ENCODE peak calls at places on chromosomes 12 and 14, in eight cellular contexts. V is sigmoid colon, Q is aorta, R is PC-3, O is AG10803, B is AG04450, Y is tibial artery, J is upper lobe of right lung. H is an unnamed sample.

GRCh38 chr12:91959220-91959619 is 186.4 kb downstream of the BTG1 start:
- DNase-seq in Y (no peak), R (no peak), V (no peak), J (no peak), Q (peak), O (no peak), B (no peak), H (no peak)

GRCh38 chr14:100386121-100386520 is 63.0 kb downstream of the SLC25A47 start:
- DNase-seq in Q (no peak), B (no peak), O (no peak), R (no peak), J (no peak), V (no peak), Y (no peak), H (no peak)

GRCh38 chr12:130832561-130833209 is 6.4 kb downstream of the STX2 start:
- DNase-seq in Q (no peak), J (no peak), R (peak), O (peak), V (no peak), Y (no peak), B (no peak), H (peak)

GRCh38 chr14:31439554-31439953 is 17.8 kb downstream of the DTD2 start:
- DNase-seq in J (no peak), B (no peak), Y (no peak), R (no peak), Q (no peak), V (no peak), O (peak), H (no peak)

GRCh38 chr14:73662439-73663056 is 17.8 kb downstream of the DNAL1 start:
- DNase-seq in V (no peak), R (peak), B (peak), Y (peak), O (peak), Q (no peak), J (no peak), H (peak)

GRCh38 chr14:99133563-99134332 is 138.2 kb downstream of the BCL11B start:
- DNase-seq in B (no peak), Y (peak), O (no peak), R (no peak), Q (no peak), J (peak), V (peak), H (no peak)

GRCh38 chr14:63614964-63615363 is 26.7 kb downstream of the WDR89 start:
- DNase-seq in B (no peak), O (peak), Q (no peak), V (no peak), Y (no peak), R (peak), J (no peak), H (peak)

GRCh38 chr12:125140239-125140917 is 75.1 kb downstream of the AACS start:
- DNase-seq in B (no peak), Q (no peak), O (peak), Y (no peak), J (no peak), V (no peak), R (peak), H (peak)

GRCh38 chr12:1611775-1612174 is 17.3 kb upstream of the WNT5B start:
- DNase-seq in V (no peak), B (peak), Y (no peak), R (no peak), Q (no peak), O (peak), J (no peak), H (peak)

GRCh38 chr14:100834441-100835277 is 8.7 kb downstream of the MEG3 start:
- DNase-seq in Q (peak), B (no peak), Y (no peak), R (no peak), J (no peak), O (no peak), V (no peak), H (no peak)

GRCh38 chr14:89720741-89721315 is 233.7 kb downstream of the EFCAB11 start:
- DNase-seq in Y (peak), J (peak), B (no peak), R (no peak), Q (no peak), O (no peak), V (no peak), H (no peak)

GRCh38 chr12:91866566-91866965 is 279.1 kb downstream of the BTG1 start:
- DNase-seq in O (no peak), V (no peak), B (no peak), J (no peak), R (no peak), Y (no peak), Q (no peak), H (no peak)

GRCh38 chr12:19113464-19113863 is 16.1 kb upstream of the PLEKHA5 start:
- DNase-seq in R (no peak), J (no peak), Q (no peak), O (no peak), V (no peak), B (no peak), Y (no peak), H (no peak)

GRCh38 chr12:98998697-98999299 is 353.7 kb downstream of the APAF1 start:
- DNase-seq in Q (no peak), V (no peak), J (no peak), Y (no peak), B (no peak), O (peak), R (peak), H (peak)

GRCh38 chr12:57011438-57012424 is 4.6 kb downstream of the TAC3 start:
- DNase-seq in Q (no peak), Y (no peak), V (peak), B (no peak), R (no peak), J (no peak), O (no peak), H (no peak)

GRCh38 chr12:85301054-85301453 is 21.0 kb downstream of the ALX1 start:
- DNase-seq in B (no peak), J (no peak), V (no peak), O (no peak), Y (no peak), Q (no peak), R (no peak), H (no peak)

GRCh38 chr12:20220339-20220738 is 148.0 kb upstream of the PDE3A start:
- DNase-seq in Y (no peak), Q (no peak), J (no peak), V (no peak), O (peak), B (no peak), R (peak), H (peak)

GRCh38 chr14:32808574-32809098 is 130.0 kb upstream of the NPAS3 start:
- DNase-seq in Q (no peak), J (no peak), B (no peak), R (peak), Y (no peak), O (peak), V (no peak), H (peak)

GRCh38 chr14:55384536-55384935 is 27.1 kb downstream of the ATG14 start:
- DNase-seq in Q (no peak), V (no peak), B (no peak), Y (no peak), R (no peak), J (no peak), O (no peak), H (no peak)

GRCh38 chr12:80064951-80065350 is 34.4 kb upstream of the OTOGL start:
- DNase-seq in R (no peak), J (no peak), B (no peak), Q (no peak), Y (no peak), O (no peak), V (no peak), H (no peak)

GRCh38 chr12:54683388-54683787 is 35.2 kb upstream of the DCD start:
- DNase-seq in B (no peak), O (no peak), R (no peak), J (no peak), V (no peak), Y (no peak), Q (no peak), H (no peak)

GRCh38 chr12:57268264-57268663 is 17.3 kb upstream of the STAC3 start:
- DNase-seq in Y (no peak), V (no peak), O (no peak), Q (no peak), B (no peak), R (peak), J (no peak), H (peak)

GRCh38 chr14:20400965-20401593 is 12.2 kb downstream of the TEP1 start:
- DNase-seq in B (no peak), J (no peak), V (no peak), Y (no peak), O (no peak), Q (no peak), R (peak), H (peak)

GRCh38 chr12:47652491-47653234 is 53.2 kb downstream of the RPAP3 start:
- DNase-seq in J (no peak), B (no peak), Q (no peak), R (no peak), O (no peak), Y (peak), V (no peak), H (no peak)

GRCh38 chr14:90191154-90191553 is 65.2 kb upstream of the PSMC1 start:
- DNase-seq in Q (no peak), R (no peak), V (no peak), Y (no peak), O (no peak), B (no peak), J (no peak), H (no peak)

GRCh38 chr14:94945615-94946014 is 175.7 kb upstream of the GSC start:
- DNase-seq in R (no peak), B (no peak), Y (no peak), J (no peak), V (no peak), Q (no peak), O (no peak), H (no peak)

GRCh38 chr12:98259667-98260066 is 255.7 kb upstream of the TMPO start:
- DNase-seq in R (no peak), V (no peak), J (no peak), Y (no peak), Q (no peak), O (no peak), B (no peak), H (no peak)

GRCh38 chr14:70107309-70107708 is 81.4 kb downstream of the SLC8A3 start:
- DNase-seq in Q (no peak), B (no peak), O (no peak), V (no peak), Y (no peak), J (no peak), R (no peak), H (no peak)

GRCh38 chr14:51554953-51555352 is 96.8 kb upstream of the FRMD6 start:
- DNase-seq in R (peak), B (no peak), V (no peak), Y (no peak), O (peak), Q (no peak), J (no peak), H (peak)

GRCh38 chr14:60998617-60999016 is 17.6 kb downstream of the SLC38A6 start:
- DNase-seq in R (no peak), Y (no peak), O (no peak), B (no peak), Q (no peak), V (no peak), J (no peak), H (no peak)

GRCh38 chr14:55605793-55606192 is 25.8 kb downstream of the KTN1 start:
- DNase-seq in V (no peak), Y (no peak), J (no peak), O (peak), Q (no peak), B (no peak), R (peak), H (no peak)

GRCh38 chr14:51939727-51940126 is 49.6 kb upstream of the RTRAF start:
- DNase-seq in O (no peak), Q (no peak), V (no peak), R (no peak), B (no peak), J (no peak), Y (no peak), H (peak)

GRCh38 chr12:54068423-54069070 is 14.9 kb downstream of the HOXC4 start:
- DNase-seq in R (peak), J (no peak), O (peak), Q (no peak), B (no peak), Y (no peak), V (no peak), H (no peak)

GRCh38 chr14:64726585-64726890 is 22.3 kb downstream of the PLEKHG3 start:
- DNase-seq in R (peak), J (peak), Y (no peak), Q (peak), V (peak), O (no peak), B (no peak), H (peak)

GRCh38 chr14:52314521-52315354 is 626 bp downstream of the PTGER2 start:
- DNase-seq in B (no peak), J (peak), Y (no peak), R (no peak), Q (peak), V (no peak), O (peak), H (no peak)

GRCh38 chr12:20044836-20045235 is 323.5 kb upstream of the PDE3A start:
- DNase-seq in J (no peak), V (no peak), B (peak), O (peak), Y (no peak), R (peak), Q (no peak), H (peak)

GRCh38 chr12:55862286-55862685 is 19.6 kb upstream of the MMP19 start:
- DNase-seq in J (no peak), Y (no peak), B (no peak), R (no peak), O (no peak), Q (no peak), V (no peak), H (no peak)

GRCh38 chr14:95529242-95529641 is 5.6 kb upstream of the GLRX5 start:
- DNase-seq in Y (no peak), B (no peak), O (no peak), V (no peak), R (no peak), Q (no peak), J (no peak), H (no peak)

GRCh38 chr12:96056646-96057455 is 21.5 kb upstream of the LTA4H start:
- DNase-seq in R (no peak), J (no peak), Y (no peak), Q (no peak), O (no peak), V (no peak), B (no peak), H (no peak)

GRCh38 chr12:96061864-96062453 is 26.6 kb upstream of the LTA4H start:
- DNase-seq in V (peak), Y (peak), Q (peak), O (peak), R (peak), J (no peak), B (peak), H (peak)

GRCh38 chr12:96061323-96061722 is 25.9 kb upstream of the LTA4H start:
- DNase-seq in B (no peak), J (no peak), Y (no peak), R (no peak), O (no peak), Q (no peak), V (no peak), H (no peak)

GRCh38 chr12:96063046-96063445 is 27.7 kb upstream of the LTA4H start:
- DNase-seq in Y (no peak), Q (no peak), B (no peak), O (peak), J (no peak), R (peak), V (no peak), H (peak)

DNA sequence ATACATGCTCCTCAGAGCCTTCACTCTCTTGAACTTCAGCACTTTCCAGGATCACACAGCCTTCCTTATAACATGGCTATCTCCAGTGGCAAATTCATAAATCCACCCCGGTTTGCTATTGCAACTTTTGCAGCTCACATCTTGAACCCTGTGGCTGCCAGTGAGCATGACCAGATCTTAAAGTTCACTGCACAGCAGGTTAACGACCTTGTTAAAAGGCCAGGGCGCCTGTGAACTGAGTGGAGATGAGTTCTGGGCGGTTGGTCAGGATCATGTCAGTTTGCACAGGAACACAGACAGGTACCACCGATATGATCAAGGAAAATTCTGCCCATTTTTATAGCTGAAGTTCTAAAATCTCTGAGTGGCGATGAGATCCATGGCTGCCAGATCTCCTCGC is 24.7 kb upstream of the LTA4H start:
- DNase-seq in R (no peak), V (no peak), B (no peak), Q (no peak), Y (no peak), O (no peak), J (no peak), H (no peak)
- H3K4me3 ChIP-seq in R (no peak), V (no peak), B (no peak), Q (no peak), Y (no peak), O (no peak), J (no peak), H (no peak)

GRCh38 chr12:7092986-7093460 is 778 bp upstream of the C1R start:
- DNase-seq in R (no peak), O (no peak), B (no peak), Y (peak), J (peak), Q (no peak), V (no peak), H (no peak)

GRCh38 chr12:7091171-7091570 is 1.1 kb downstream of the C1R start:
- DNase-seq in J (peak), Y (no peak), V (no peak), B (no peak), O (no peak), Q (no peak), R (no peak), H (no peak)

GRCh38 chr12:7092229-7092985 is at the start of gene C1R:
- DNase-seq in B (peak), R (peak), Y (peak), O (peak), J (peak), V (peak), Q (peak), H (peak)

GRCh38 chr12:7090222-7090998 is 1.8 kb downstream of the C1R start:
- DNase-seq in R (no peak), B (no peak), V (no peak), Y (no peak), J (no peak), Q (no peak), O (peak), H (peak)

DNA sequence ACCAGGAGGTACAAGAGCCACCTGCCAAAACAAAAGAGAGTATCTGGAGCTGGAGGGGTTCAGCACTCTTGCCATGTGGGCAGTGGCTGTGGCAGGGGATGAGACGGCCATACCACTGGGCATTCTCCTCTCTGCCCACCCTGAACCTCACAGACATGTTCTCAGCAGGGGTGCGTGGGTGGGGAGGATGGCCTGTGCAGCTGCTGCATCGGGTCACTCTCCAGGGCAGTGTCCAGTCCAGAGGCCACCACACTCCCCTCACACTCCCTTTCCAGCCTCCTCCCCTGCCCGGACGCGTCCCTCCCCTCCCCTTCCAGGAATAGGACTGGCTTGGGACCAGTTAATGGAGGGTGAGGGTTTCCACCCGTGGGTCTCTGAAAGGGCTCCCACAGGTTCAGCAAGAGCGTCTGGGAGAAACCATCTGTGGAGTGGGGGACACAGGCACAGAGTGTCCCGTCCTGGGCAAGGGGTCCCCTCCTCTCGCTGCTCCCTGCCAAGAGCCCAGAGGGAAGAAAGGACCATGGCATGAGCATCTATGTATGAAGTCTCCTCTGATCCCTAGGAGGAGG is 501 bp downstream of the C1R start:
- DNase-seq in R (no peak), B (no peak), Y (peak), O (peak), Q (peak), V (peak), J (peak), H (no peak)
- H3K4me3 ChIP-seq in R (peak), B (peak), Y (peak), O (peak), Q (peak), V (peak), J (peak), H (peak)

GRCh38 chr14:104844306-104845032 is 20.6 kb upstream of the CEP170B start:
- DNase-seq in J (peak), B (no peak), V (peak), O (no peak), R (peak), Q (peak), Y (no peak), H (no peak)
- H3K4me3 ChIP-seq in J (peak), B (no peak), V (no peak), O (no peak), R (peak), Q (no peak), Y (peak), H (no peak)

GRCh38 chr12:30643366-30643765 is 52.3 kb downstream of the IPO8 start:
- DNase-seq in V (no peak), B (no peak), Y (no peak), O (no peak), R (peak), J (no peak), Q (no peak), H (peak)

DNA sequence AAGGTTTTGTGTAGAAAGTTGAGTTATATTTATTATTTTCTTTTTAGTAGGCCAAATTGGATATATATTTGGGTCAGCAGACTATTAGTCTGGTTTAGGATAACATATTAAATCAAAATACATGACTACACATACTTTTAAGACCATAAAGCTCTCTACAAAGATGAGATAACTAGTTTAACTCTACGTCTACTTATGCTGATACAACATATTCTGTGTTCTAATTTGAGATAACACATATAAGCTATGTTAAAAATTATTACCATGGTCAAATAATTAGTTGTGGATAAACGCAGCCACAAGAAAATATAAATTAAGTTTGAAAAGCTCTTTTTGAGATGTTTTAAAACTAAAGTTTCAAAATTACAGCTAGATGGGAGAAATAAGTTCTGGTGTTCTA is 55.3 kb downstream of the IPO8 start:
- DNase-seq in B (no peak), R (no peak), Q (no peak), Y (no peak), V (no peak), J (no peak), O (no peak), H (no peak)
- H3K4me3 ChIP-seq in B (no peak), R (no peak), Q (no peak), Y (no peak), V (no peak), J (no peak), O (no peak), H (no peak)

DNA sequence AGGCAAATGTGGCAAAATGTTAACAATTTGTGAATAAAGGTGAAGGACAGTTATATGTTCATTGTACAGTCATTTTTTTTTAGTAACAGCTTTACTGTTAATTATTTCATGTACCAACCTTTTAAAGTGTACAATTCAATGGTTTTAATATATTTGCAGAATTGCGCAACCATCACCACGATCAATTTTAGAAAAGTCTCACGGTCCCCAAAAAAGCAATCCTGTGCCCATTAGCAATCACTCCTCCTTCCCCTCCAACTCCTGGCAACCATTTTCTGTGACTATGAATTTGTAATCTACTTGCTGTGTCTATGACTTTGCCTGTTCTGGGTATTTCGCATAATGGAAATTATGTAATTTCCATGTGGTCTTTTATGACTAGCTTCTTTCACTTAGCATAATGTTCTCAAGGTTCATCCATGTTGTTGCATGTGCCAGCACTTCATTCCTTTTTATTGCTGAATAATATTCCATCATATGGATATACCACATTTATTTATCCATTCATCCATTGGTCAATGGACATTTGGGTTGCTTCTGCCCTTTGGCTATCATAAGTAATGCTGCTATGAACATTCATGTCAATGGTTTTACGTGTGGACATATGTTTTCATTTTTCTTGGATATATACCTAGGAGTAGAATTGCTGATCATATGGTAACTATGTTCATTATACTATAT is 9.9 kb downstream of the KICS2 start:
- DNase-seq in V (no peak), R (no peak), Q (no peak), B (no peak), J (no peak), O (no peak), Y (no peak), H (no peak)
- H3K4me3 ChIP-seq in V (no peak), R (no peak), Q (no peak), B (no peak), J (no peak), O (no peak), Y (no peak), H (no peak)

H was measured in fibroblast of mammary gland.